ENCODE peak calls at places on chromosomes 6 and 20, in seven cellular contexts. H is glutamatergic neuron, I is GM23338, P is HFFc6, Y is IMR-90, A is bronchial epithelial cell, M is heart right ventricle. Q is an unnamed sample.

GRCh38 chr6:167093922-167094432 is 28.9 kb upstream of the CCR6 start:
- DNase-seq in H (no peak), I (no peak), P (no peak), Y (no peak), A (no peak), M (no peak), Q (no peak)

GRCh38 chr20:53639647-53640440 is 46.2 kb upstream of the ZNF217 start:
- DNase-seq in H (no peak), I (no peak), P (no peak), Y (no peak), A (no peak), M (no peak), Q (no peak)

GRCh38 chr6:28747631-28748157 is 176.1 kb downstream of the TRIM27 start:
- DNase-seq in H (peak), I (peak), P (peak), Y (peak), A (peak), M (no peak), Q (no peak)

GRCh38 chr6:36968266-36968977 is 13.9 kb downstream of the PI16 start:
- DNase-seq in H (no peak), I (no peak), P (no peak), Y (no peak), A (peak), M (no peak), Q (no peak)

GRCh38 chr20:25294459-25295385 is 46.8 kb downstream of the PYGB start:
- DNase-seq in H (peak), I (peak), P (peak), Y (peak), A (no peak), M (peak), Q (no peak)

GRCh38 chr6:159540152-159540551 is 152.9 kb downstream of the SOD2 start:
- DNase-seq in H (peak), I (peak), P (no peak), Y (no peak), A (no peak), M (no peak), Q (no peak)

GRCh38 chr20:354298-354977 is 7.5 kb downstream of the NRSN2 start:
- DNase-seq in H (peak), I (peak), P (peak), Y (peak), A (peak), M (peak), Q (peak)

GRCh38 chr6:154974485-154975149 is 20.5 kb upstream of the TIAM2 start:
- DNase-seq in H (no peak), I (peak), P (no peak), Y (no peak), A (no peak), M (no peak), Q (no peak)

GRCh38 chr6:87736809-87737540 is 34.9 kb upstream of the AKIRIN2 start:
- DNase-seq in H (no peak), I (no peak), P (no peak), Y (no peak), A (peak), M (no peak), Q (no peak)

GRCh38 chr6:12992770-12993169 is 276.2 kb downstream of the PHACTR1 start:
- DNase-seq in H (no peak), I (peak), P (no peak), Y (no peak), A (no peak), M (no peak), Q (no peak)

GRCh38 chr6:34510299-34510698 is 44.4 kb downstream of the PACSIN1 start:
- DNase-seq in H (no peak), I (no peak), P (no peak), Y (no peak), A (no peak), M (no peak), Q (no peak)

GRCh38 chr20:44153636-44154043 is 33.3 kb downstream of the JPH2 start:
- DNase-seq in H (no peak), I (peak), P (peak), Y (peak), A (no peak), M (no peak), Q (no peak)

GRCh38 chr6:51531623-51532022 is 555.8 kb downstream of the PKHD1 start:
- DNase-seq in H (no peak), I (no peak), P (no peak), Y (no peak), A (no peak), M (no peak), Q (no peak)

GRCh38 chr20:22684763-22685443 is 100.5 kb upstream of the FOXA2 start:
- DNase-seq in H (no peak), I (peak), P (no peak), Y (no peak), A (peak), M (no peak), Q (no peak)

GRCh38 chr6:36068012-36068392 is 40.4 kb downstream of the MAPK14 start:
- DNase-seq in H (no peak), I (no peak), P (no peak), Y (no peak), A (no peak), M (no peak), Q (no peak)

GRCh38 chr6:13480631-13481501 is 6.5 kb downstream of the GFOD1 start:
- DNase-seq in H (no peak), I (no peak), P (no peak), Y (no peak), A (peak), M (no peak), Q (no peak)

GRCh38 chr20:61956396-61957342 is 109.0 kb downstream of the TAF4 start:
- DNase-seq in H (no peak), I (no peak), P (no peak), Y (peak), A (peak), M (no peak), Q (peak)

GRCh38 chr6:7389162-7389450 is 436 bp downstream of the CAGE1 start:
- DNase-seq in H (no peak), I (no peak), P (peak), Y (peak), A (peak), M (no peak), Q (no peak)

GRCh38 chr6:161452241-161452640 is 178.4 kb upstream of the AGPAT4 start:
- DNase-seq in H (no peak), I (no peak), P (no peak), Y (no peak), A (no peak), M (no peak), Q (no peak)

GRCh38 chr6:140586426-140587061 is 1212.1 kb upstream of the CITED2 start:
- DNase-seq in H (no peak), I (no peak), P (no peak), Y (no peak), A (no peak), M (no peak), Q (no peak)

GRCh38 chr20:11047559-11047958 is 373.8 kb upstream of the JAG1 start:
- DNase-seq in H (no peak), I (no peak), P (no peak), Y (no peak), A (peak), M (no peak), Q (no peak)

GRCh38 chr6:112014483-112014882 is 39.4 kb upstream of the CCN6 start:
- DNase-seq in H (no peak), I (no peak), P (peak), Y (peak), A (no peak), M (no peak), Q (no peak)

GRCh38 chr6:107361568-107362270 is 97.6 kb downstream of the PDSS2 start:
- DNase-seq in H (no peak), I (peak), P (peak), Y (peak), A (no peak), M (no peak), Q (no peak)

GRCh38 chr6:54204921-54205511 is 93.8 kb downstream of the MLIP start:
- DNase-seq in H (no peak), I (no peak), P (no peak), Y (no peak), A (no peak), M (peak), Q (no peak)

GRCh38 chr6:96391776-96392175 is 129.8 kb upstream of the UFL1 start:
- DNase-seq in H (peak), I (peak), P (no peak), Y (no peak), A (no peak), M (no peak), Q (no peak)

GRCh38 chr6:21381336-21381963 is 212.1 kb upstream of the SOX4 start:
- DNase-seq in H (no peak), I (no peak), P (no peak), Y (no peak), A (peak), M (no peak), Q (no peak)

DNA sequence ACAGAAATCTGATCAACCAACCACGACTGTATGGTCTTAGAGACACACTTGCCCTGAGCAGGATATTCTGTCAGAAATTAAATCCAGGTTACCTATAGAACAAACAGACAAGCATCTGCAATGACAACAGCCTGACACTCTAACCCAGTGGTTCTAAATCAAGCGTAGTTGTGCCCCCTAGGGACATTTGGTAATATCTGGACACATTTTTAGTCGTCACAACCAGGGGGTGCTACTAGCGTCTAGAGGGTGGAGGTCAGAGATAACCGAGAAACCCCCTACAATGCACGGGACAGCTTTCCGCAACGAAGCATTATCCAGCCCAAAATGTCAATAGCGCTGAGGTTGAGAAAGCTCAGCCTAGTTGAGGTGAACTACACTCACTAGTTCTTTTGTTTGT is 32.3 kb downstream of the ID4 start:
- DNase-seq in H (no peak), I (peak), P (no peak), Y (no peak), A (no peak), M (no peak), Q (no peak)
- TF ChIP-seq CTCF in H (no peak), I (peak), P (peak), Y (no peak), A (no peak), M (no peak), Q (no peak)

DNA sequence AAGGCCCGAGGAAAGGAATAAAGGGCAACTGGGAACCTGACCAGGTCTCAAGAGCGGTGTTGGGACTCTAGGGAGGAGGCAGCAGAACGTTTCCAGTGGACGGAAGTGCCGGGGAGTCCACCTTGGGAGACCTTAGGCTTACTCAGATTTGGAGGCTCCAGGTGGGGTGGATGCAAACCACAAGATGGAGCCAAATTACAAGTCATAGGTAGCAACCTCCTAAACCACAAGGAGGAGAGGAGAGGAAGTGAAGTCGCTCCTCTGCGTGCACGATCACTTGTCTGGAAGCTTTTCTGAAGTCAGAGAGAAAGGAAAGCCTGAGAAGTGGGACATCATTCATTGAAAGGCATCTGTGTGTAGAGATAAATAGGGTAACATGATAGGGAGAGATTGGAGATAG is 9.3 kb downstream of the HLA-DOA start:
- DNase-seq in H (no peak), I (peak), P (no peak), Y (no peak), A (peak), M (no peak), Q (no peak)
- TF ChIP-seq CTCF in H (no peak), I (peak), P (peak), Y (no peak), A (peak), M (peak), Q (no peak)

DNA sequence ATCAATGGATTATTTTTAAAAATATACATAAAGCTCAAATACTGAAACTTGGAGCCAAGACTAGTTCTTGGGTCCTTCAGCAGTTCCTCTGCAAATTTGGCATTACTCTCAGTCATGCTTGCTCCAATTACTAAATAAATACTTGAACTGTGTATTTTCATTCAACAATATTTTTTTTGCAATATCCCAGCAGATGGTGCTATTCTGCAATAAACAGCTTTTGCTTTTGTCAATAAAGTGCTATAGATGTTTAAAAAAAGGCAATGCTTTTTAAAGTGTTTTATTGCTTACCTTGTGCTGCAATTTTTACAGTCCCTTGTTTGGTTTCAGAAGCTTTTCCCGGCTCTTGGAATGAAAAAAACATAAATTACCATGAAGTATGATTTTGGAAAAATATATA is 243.4 kb downstream of the TRDN start:
- DNase-seq in H (no peak), I (peak), P (no peak), Y (no peak), A (peak), M (no peak), Q (no peak)
- TF ChIP-seq CTCF in H (peak), I (peak), P (peak), Y (no peak), A (peak), M (peak), Q (peak)

GRCh38 chr6:128516514-128516898 is 3.9 kb downstream of the PTPRK start:
- DNase-seq in H (no peak), I (peak), P (peak), Y (peak), A (peak), M (no peak), Q (no peak)
- TF ChIP-seq CTCF in H (peak), I (peak), P (peak), Y (peak), A (peak), M (peak), Q (peak)

DNA sequence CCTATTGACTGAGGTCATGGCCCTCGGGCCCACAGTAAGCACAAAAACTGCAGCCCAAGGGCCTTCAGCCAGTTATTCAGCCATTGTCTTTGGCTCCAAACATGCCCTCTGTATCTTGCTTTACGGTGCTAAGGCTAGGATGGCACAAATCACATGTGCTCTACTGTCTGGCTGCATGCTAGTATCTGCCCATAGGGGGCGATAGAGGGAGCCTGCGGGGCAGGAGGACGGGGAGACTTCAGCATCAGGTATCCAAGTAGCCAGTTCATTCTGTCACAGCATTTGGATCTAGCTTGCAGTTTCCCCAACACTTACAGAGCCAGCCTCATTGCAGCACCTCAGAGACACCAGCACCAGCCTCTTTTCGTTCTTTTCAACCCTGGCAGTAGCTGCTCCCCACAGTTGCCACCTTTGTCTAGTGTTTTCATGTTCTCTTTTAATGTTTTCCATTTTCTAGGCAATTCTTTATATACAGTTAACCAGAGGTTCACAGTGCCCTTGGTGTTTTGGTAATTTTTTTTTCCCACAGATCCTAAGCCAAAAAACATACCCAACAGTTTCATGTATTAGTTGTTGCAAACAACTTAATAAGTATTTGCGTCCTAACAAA is 705.9 kb downstream of the PTPRT start:
- DNase-seq in H (peak), I (peak), P (no peak), Y (no peak), A (no peak), M (no peak), Q (no peak)
- TF ChIP-seq CTCF in H (peak), I (peak), P (peak), Y (no peak), A (no peak), M (peak), Q (peak)

GRCh38 chr6:30147096-30147495 is 11.2 kb downstream of the TRIM40 start:
- DNase-seq in H (no peak), I (no peak), P (no peak), Y (no peak), A (no peak), M (no peak), Q (no peak)

GRCh38 chr6:30151580-30151979 is 9.4 kb downstream of the TRIM10 start:
- DNase-seq in H (no peak), I (no peak), P (no peak), Y (no peak), A (no peak), M (no peak), Q (no peak)

GRCh38 chr6:30150151-30150550 is 10.9 kb downstream of the TRIM10 start:
- DNase-seq in H (no peak), I (no peak), P (no peak), Y (no peak), A (no peak), M (no peak), Q (no peak)

GRCh38 chr6:30150671-30151395 is 10.2 kb downstream of the TRIM10 start:
- DNase-seq in H (no peak), I (no peak), P (no peak), Y (peak), A (no peak), M (no peak), Q (no peak)

GRCh38 chr6:30149234-30149633 is 11.8 kb downstream of the TRIM10 start:
- DNase-seq in H (no peak), I (no peak), P (no peak), Y (no peak), A (no peak), M (no peak), Q (no peak)
- TF ChIP-seq CTCF in H (no peak), I (no peak), P (peak), Y (no peak), A (no peak), M (no peak), Q (peak)

Q was measured in osteocyte.